ENCODE peak calls at places on chromosomes 7 and 10, in six cellular contexts. T is choroid plexus epithelial cell, J is GM06990, I is epithelial cell of esophagus, U is cardiac fibroblast, V is lower leg skin. W is an unnamed sample.

GRCh38 chr10:45442670-45443069 is 68.7 kb downstream of the ALOX5 start:
- DNase-seq in T (no peak), J (no peak), I (no peak), U (no peak), V (no peak), W (no peak)

GRCh38 chr10:130820880-130821482 is 490.5 kb downstream of the TCERG1L start:
- DNase-seq in T (no peak), J (no peak), I (no peak), U (no peak), V (no peak), W (no peak)

GRCh38 chr10:44295619-44296222 is 89.2 kb downstream of the CXCL12 start:
- DNase-seq in T (peak), J (no peak), I (no peak), U (no peak), V (no peak), W (peak)

GRCh38 chr7:256981-257646 is 32.9 kb upstream of the FOXL3 start:
- DNase-seq in T (no peak), J (no peak), I (no peak), U (no peak), V (no peak), W (no peak)

GRCh38 chr10:103795634-103796265 is 59.6 kb downstream of the SH3PXD2A start:
- DNase-seq in T (no peak), J (no peak), I (no peak), U (no peak), V (no peak), W (peak)

GRCh38 chr7:2873686-2874551 is 29.8 kb upstream of the GNA12 start:
- DNase-seq in T (peak), J (no peak), I (peak), U (peak), V (no peak), W (peak)

GRCh38 chr10:88125766-88126165 is 262.3 kb downstream of the PTEN start:
- DNase-seq in T (no peak), J (no peak), I (no peak), U (no peak), V (no peak), W (no peak)

GRCh38 chr7:105306160-105306784 is 82.4 kb downstream of the SRPK2 start:
- DNase-seq in T (peak), J (no peak), I (peak), U (peak), V (no peak), W (no peak)

GRCh38 chr7:55509322-55509721 is 63.0 kb downstream of the VOPP1 start:
- DNase-seq in T (peak), J (no peak), I (no peak), U (peak), V (peak), W (peak)

GRCh38 chr10:17001961-17002749 is 127.5 kb downstream of the CUBN start:
- DNase-seq in T (peak), J (peak), I (no peak), U (peak), V (peak), W (peak)

GRCh38 chr10:124175701-124176100 is 82.3 kb upstream of the CHST15 start:
- DNase-seq in T (no peak), J (no peak), I (no peak), U (no peak), V (no peak), W (no peak)

GRCh38 chr7:131521651-131522163 is 34.7 kb downstream of the PODXL start:
- DNase-seq in T (no peak), J (no peak), I (peak), U (no peak), V (no peak), W (peak)

GRCh38 chr10:133565441-133566294 is at the start of gene SYCE1:
- DNase-seq in T (peak), J (no peak), I (no peak), U (no peak), V (no peak), W (peak)

GRCh38 chr7:6446977-6447588 is 671 bp downstream of the DAGLB start:
- DNase-seq in T (peak), J (no peak), I (peak), U (peak), V (peak), W (peak)

GRCh38 chr7:27251136-27251512 is 8.5 kb downstream of the EVX1 start:
- DNase-seq in T (no peak), J (no peak), I (no peak), U (no peak), V (no peak), W (no peak)

GRCh38 chr7:50348469-50349162 is 44.1 kb downstream of the IKZF1 start:
- DNase-seq in T (no peak), J (no peak), I (no peak), U (no peak), V (no peak), W (no peak)

GRCh38 chr10:28858641-28859040 is 181.3 kb downstream of the BAMBI start:
- DNase-seq in T (no peak), J (no peak), I (no peak), U (no peak), V (no peak), W (peak)

GRCh38 chr10:70323143-70323696 is 39.4 kb upstream of the NPFFR1 start:
- DNase-seq in T (no peak), J (no peak), I (no peak), U (no peak), V (no peak), W (no peak)

GRCh38 chr7:156903232-156903909 is 10.4 kb upstream of the LMBR1 start:
- DNase-seq in T (peak), J (no peak), I (peak), U (peak), V (peak), W (peak)

GRCh38 chr7:85512802-85513201 is 325.9 kb upstream of the SEMA3D start:
- DNase-seq in T (no peak), J (no peak), I (no peak), U (no peak), V (no peak), W (no peak)

GRCh38 chr10:46175311-46175710 is 111.5 kb upstream of the ANTXRL start:
- DNase-seq in T (no peak), J (no peak), I (no peak), U (no peak), V (no peak), W (no peak)

GRCh38 chr10:61882621-61883375 is 18.7 kb upstream of the ARID5B start:
- DNase-seq in T (peak), J (no peak), I (peak), U (no peak), V (no peak), W (no peak)

GRCh38 chr10:77386833-77387232 is 250.8 kb downstream of the KCNMA1 start:
- DNase-seq in T (peak), J (no peak), I (peak), U (peak), V (no peak), W (peak)
- H3K4me3 ChIP-seq in T (no peak), J (no peak), I (no peak), U (no peak), V (no peak), W (no peak)

DNA sequence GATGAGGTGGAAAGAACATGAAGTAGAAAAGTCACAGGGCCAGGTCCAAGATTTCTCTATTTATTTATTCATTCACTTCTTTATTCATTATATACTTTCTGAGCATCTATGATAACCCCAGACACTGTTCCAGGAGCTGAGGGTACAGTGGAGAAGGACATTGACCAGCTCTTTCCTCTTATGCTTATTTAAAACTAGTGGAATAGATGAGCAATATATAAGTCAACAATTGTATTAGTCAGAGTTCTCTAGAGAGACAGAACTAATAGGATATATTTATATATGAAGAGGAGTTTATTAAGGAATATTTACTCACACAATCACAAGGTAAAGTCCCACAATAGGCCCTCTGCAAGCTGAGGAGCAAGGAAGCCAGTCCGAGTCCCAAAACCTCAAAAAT is 15.0 kb upstream of the GPR37 start:
- DNase-seq in T (no peak), J (no peak), I (peak), U (no peak), V (no peak), W (no peak)
- TF ChIP-seq CTCF in T (no peak), J (no peak), I (no peak), U (no peak), V (no peak), W (no peak)

GRCh38 chr10:126110434-126110833 is 214.1 kb downstream of the FANK1 start:
- DNase-seq in T (peak), J (no peak), I (peak), U (peak), V (no peak), W (peak)

GRCh38 chr10:126104767-126105166 is 208.4 kb downstream of the FANK1 start:
- DNase-seq in T (no peak), J (no peak), I (no peak), U (no peak), V (peak), W (no peak)

GRCh38 chr10:126111562-126111961 is 215.2 kb downstream of the FANK1 start:
- DNase-seq in T (peak), J (no peak), I (no peak), U (no peak), V (no peak), W (peak)

GRCh38 chr10:126115021-126115610 is 218.8 kb downstream of the FANK1 start:
- DNase-seq in T (no peak), J (no peak), I (no peak), U (no peak), V (no peak), W (no peak)

GRCh38 chr10:126109893-126110292 is 213.5 kb downstream of the FANK1 start:
- DNase-seq in T (no peak), J (no peak), I (no peak), U (no peak), V (no peak), W (no peak)
- H3K4me3 ChIP-seq in T (no peak), J (no peak), I (no peak), U (no peak), V (no peak), W (no peak)

GRCh38 chr7:22659741-22660140 is 67.3 kb upstream of the IL6 start:
- DNase-seq in T (no peak), J (no peak), I (no peak), U (no peak), V (no peak), W (peak)

GRCh38 chr7:22660293-22660692 is 66.7 kb upstream of the IL6 start:
- DNase-seq in T (no peak), J (no peak), I (peak), U (no peak), V (no peak), W (no peak)

GRCh38 chr7:22662031-22662430 is 65.0 kb upstream of the IL6 start:
- DNase-seq in T (no peak), J (no peak), I (no peak), U (no peak), V (no peak), W (no peak)

GRCh38 chr7:22662490-22663145 is 64.4 kb upstream of the IL6 start:
- DNase-seq in T (no peak), J (no peak), I (no peak), U (no peak), V (no peak), W (no peak)

GRCh38 chr7:22660732-22661131 is 66.3 kb upstream of the IL6 start:
- DNase-seq in T (no peak), J (no peak), I (no peak), U (no peak), V (no peak), W (no peak)
- TF ChIP-seq CTCF in T (peak), J (peak), I (no peak), U (no peak), V (no peak), W (peak)

GRCh38 chr10:35578608-35578956 is 26.6 kb upstream of the GJD4 start:
- DNase-seq in T (no peak), J (no peak), I (no peak), U (no peak), V (no peak), W (no peak)
- H3K4me3 ChIP-seq in T (no peak), J (no peak), I (no peak), U (no peak), V (no peak), W (no peak)

W was measured in fibroblast of villous mesenchyme.